ENCODE peak calls at places on chromosomes 16 and 17, in six cellular contexts. One of them, this sample, is unnamed.

GRCh38 chr17:27481327-27481726 is 25.1 kb downstream of the KSR1 start:
- DNase-seq in GM12891: no peak
- DNase-seq in K562: no peak
- DNase-seq in GM12878: no peak
- DNase-seq in H1: no peak
- DNase-seq in HepG2: no peak
- DNase-seq in this sample: no peak

GRCh38 chr16:84307209-84307954 is 12.7 kb downstream of the WFDC1 start:
- DNase-seq in GM12891: no peak
- DNase-seq in K562: no peak
- DNase-seq in GM12878: no peak
- DNase-seq in H1: no peak
- DNase-seq in HepG2: no peak
- DNase-seq in this sample: no peak

GRCh38 chr16:67163164-67163902 is 1.2 kb upstream of the HSF4 start:
- DNase-seq in GM12891: no peak
- DNase-seq in K562: no peak
- DNase-seq in GM12878: no peak
- DNase-seq in H1: peak
- DNase-seq in HepG2: no peak
- DNase-seq in this sample: no peak

GRCh38 chr17:41264599-41264998 is 579 bp upstream of the KRTAP9-6 start:
- DNase-seq in GM12891: no peak
- DNase-seq in K562: peak
- DNase-seq in GM12878: no peak
- DNase-seq in H1: no peak
- DNase-seq in HepG2: no peak
- DNase-seq in this sample: no peak

GRCh38 chr16:70151391-70151790 is 22.2 kb upstream of the CLEC18C start:
- DNase-seq in GM12891: no peak
- DNase-seq in K562: peak
- DNase-seq in GM12878: no peak
- DNase-seq in H1: no peak
- DNase-seq in HepG2: no peak
- DNase-seq in this sample: no peak

GRCh38 chr16:68257251-68257905 is 6.9 kb upstream of the SLC7A6 start:
- DNase-seq in GM12891: peak
- DNase-seq in K562: no peak
- DNase-seq in GM12878: no peak
- DNase-seq in H1: no peak
- DNase-seq in HepG2: no peak
- DNase-seq in this sample: peak

GRCh38 chr17:412211-413015 is 59.8 kb upstream of the RPH3AL start:
- DNase-seq in GM12891: no peak
- DNase-seq in K562: peak
- DNase-seq in GM12878: no peak
- DNase-seq in H1: peak
- DNase-seq in HepG2: peak
- DNase-seq in this sample: no peak

GRCh38 chr17:80259642-80260535 is 763 bp upstream of the RNF213 start:
- DNase-seq in GM12891: peak
- DNase-seq in K562: peak
- DNase-seq in GM12878: no peak
- DNase-seq in H1: peak
- DNase-seq in HepG2: peak
- DNase-seq in this sample: peak

GRCh38 chr17:850828-851759 is 68.9 kb downstream of the MRM3 start:
- DNase-seq in GM12891: no peak
- DNase-seq in K562: no peak
- DNase-seq in GM12878: no peak
- DNase-seq in H1: no peak
- DNase-seq in HepG2: no peak
- DNase-seq in this sample: no peak

GRCh38 chr16:50831751-50832150 is 89.9 kb downstream of the CYLD start:
- DNase-seq in GM12891: no peak
- DNase-seq in K562: no peak
- DNase-seq in GM12878: no peak
- DNase-seq in H1: peak
- DNase-seq in HepG2: no peak
- DNase-seq in this sample: no peak

GRCh38 chr17:80394629-80395216 is 20.2 kb upstream of the ENDOV start:
- DNase-seq in GM12891: no peak
- DNase-seq in K562: no peak
- DNase-seq in GM12878: no peak
- DNase-seq in H1: no peak
- DNase-seq in HepG2: no peak
- DNase-seq in this sample: no peak

GRCh38 chr17:27520571-27521185 is 64.4 kb downstream of the KSR1 start:
- DNase-seq in GM12891: no peak
- DNase-seq in K562: no peak
- DNase-seq in GM12878: no peak
- DNase-seq in H1: no peak
- DNase-seq in HepG2: peak
- DNase-seq in this sample: no peak

GRCh38 chr17:49951362-49952080 is 17.5 kb upstream of the DLX4 start:
- DNase-seq in GM12891: no peak
- DNase-seq in K562: no peak
- DNase-seq in GM12878: no peak
- DNase-seq in H1: no peak
- DNase-seq in HepG2: no peak
- DNase-seq in this sample: no peak

GRCh38 chr17:21278304-21279197 is 6.0 kb upstream of the MAP2K3 start:
- DNase-seq in GM12891: no peak
- DNase-seq in K562: no peak
- DNase-seq in GM12878: no peak
- DNase-seq in H1: no peak
- DNase-seq in HepG2: no peak
- DNase-seq in this sample: no peak

GRCh38 chr17:78142113-78142861 is 3.9 kb upstream of the C17orf99 start:
- DNase-seq in GM12891: no peak
- DNase-seq in K562: peak
- DNase-seq in GM12878: no peak
- DNase-seq in H1: no peak
- DNase-seq in HepG2: peak
- DNase-seq in this sample: no peak

GRCh38 chr17:13413001-13413400 is 188.7 kb downstream of the HS3ST3A1 start:
- DNase-seq in GM12891: no peak
- DNase-seq in K562: no peak
- DNase-seq in GM12878: no peak
- DNase-seq in H1: no peak
- DNase-seq in HepG2: no peak
- DNase-seq in this sample: no peak

GRCh38 chr16:57706717-57707116 is 12.1 kb downstream of the DRC7 start:
- DNase-seq in GM12891: no peak
- DNase-seq in K562: no peak
- DNase-seq in GM12878: no peak
- DNase-seq in H1: no peak
- DNase-seq in HepG2: no peak
- DNase-seq in this sample: no peak

GRCh38 chr16:57709663-57710062 is 15.1 kb downstream of the DRC7 start:
- DNase-seq in GM12891: no peak
- DNase-seq in K562: no peak
- DNase-seq in GM12878: no peak
- DNase-seq in H1: no peak
- DNase-seq in HepG2: peak
- DNase-seq in this sample: no peak

GRCh38 chr16:57708168-57708567 is 13.6 kb downstream of the DRC7 start:
- DNase-seq in GM12891: no peak
- DNase-seq in K562: no peak
- DNase-seq in GM12878: no peak
- DNase-seq in H1: no peak
- DNase-seq in HepG2: no peak
- DNase-seq in this sample: no peak

GRCh38 chr16:57704905-57705852 is 10.6 kb downstream of the DRC7 start:
- DNase-seq in GM12891: no peak
- DNase-seq in K562: no peak
- DNase-seq in GM12878: no peak
- DNase-seq in H1: no peak
- DNase-seq in HepG2: no peak
- DNase-seq in this sample: no peak

DNA sequence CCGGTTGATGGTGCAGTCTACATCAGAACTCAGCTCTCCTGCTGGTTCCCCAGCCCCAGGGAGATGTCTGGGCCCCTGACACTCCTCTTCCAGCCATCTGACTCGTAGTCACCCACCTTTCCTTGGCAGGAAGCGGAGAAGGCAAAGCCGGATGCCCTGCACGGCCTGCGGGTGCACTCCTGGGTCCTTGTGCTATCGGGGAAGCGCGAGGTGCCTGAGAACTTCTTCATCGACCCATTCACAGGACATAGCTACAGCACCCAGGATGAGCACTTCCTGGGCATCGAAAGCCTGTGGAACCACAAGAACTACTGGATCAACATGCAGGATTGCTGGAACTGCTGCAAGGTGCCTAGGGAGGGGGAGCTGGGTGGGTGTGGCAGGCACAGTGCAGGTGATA is 12.7 kb downstream of the DRC7 start:
- DNase-seq in GM12891: no peak
- DNase-seq in K562: no peak
- DNase-seq in GM12878: no peak
- DNase-seq in H1: no peak
- DNase-seq in HepG2: no peak
- DNase-seq in this sample: no peak
- TF ChIP-seq TAF1 in GM12891: no peak
- TF ChIP-seq TAF1 in K562: no peak
- TF ChIP-seq TAF1 in GM12878: no peak
- TF ChIP-seq TAF1 in H1: no peak
- TF ChIP-seq TAF1 in HepG2: no peak
- TF ChIP-seq TAF1 in this sample: no peak

GRCh38 chr16:30922960-30923535 is 324 bp upstream of the FBXL19 start:
- DNase-seq in GM12891: peak
- DNase-seq in K562: peak
- DNase-seq in GM12878: peak
- DNase-seq in H1: peak
- DNase-seq in HepG2: peak
- DNase-seq in this sample: peak
- TF ChIP-seq POLR2A in GM12891: peak
- TF ChIP-seq POLR2A in K562: peak
- TF ChIP-seq POLR2A in GM12878: peak
- TF ChIP-seq POLR2A in H1: peak
- TF ChIP-seq POLR2A in HepG2: peak
- TF ChIP-seq POLR2A in this sample: peak

GRCh38 chr17:43530303-43531081 is 15.6 kb downstream of the ETV4 start:
- DNase-seq in GM12891: no peak
- DNase-seq in K562: peak
- DNase-seq in GM12878: no peak
- DNase-seq in H1: peak
- DNase-seq in HepG2: peak
- DNase-seq in this sample: no peak
- TF ChIP-seq TAF1 in GM12891: no peak
- TF ChIP-seq TAF1 in K562: no peak
- TF ChIP-seq TAF1 in GM12878: no peak
- TF ChIP-seq TAF1 in H1: peak
- TF ChIP-seq TAF1 in HepG2: peak
- TF ChIP-seq TAF1 in this sample: no peak

GRCh38 chr16:89256651-89257254 is 39.2 kb downstream of the ZNF778 start:
- DNase-seq in GM12891: peak
- DNase-seq in K562: no peak
- DNase-seq in GM12878: no peak
- DNase-seq in H1: peak
- DNase-seq in HepG2: no peak
- DNase-seq in this sample: no peak
- TF ChIP-seq POLR2A in GM12891: no peak
- TF ChIP-seq POLR2A in K562: no peak
- TF ChIP-seq POLR2A in GM12878: no peak
- TF ChIP-seq POLR2A in H1: no peak
- TF ChIP-seq POLR2A in HepG2: no peak
- TF ChIP-seq POLR2A in this sample: no peak